ENCODE peak calls at places on chromosomes 7 and 10, in eight cellular contexts. N is AG10803; T is fibroblast of lung; Y is activated T-helper 9 cell treated with anti-CD3 and anti-CD28 coated beads, Interleukin-2, amount 50 U/mL, for 16 hours; H is NCI-H460; Q is GM12865; S is AG09309; D is NCI-H1417. M is an unnamed sample.

GRCh38 chr7:107344799-107345198 is 125.1 kb upstream of the GPR22 start:
- DNase-seq in N (no peak), T (no peak), Y (no peak), H (no peak), Q (no peak), S (no peak), D (no peak), M (no peak)

GRCh38 chr10:102268333-102268999 is 23.1 kb downstream of the GBF1 start:
- DNase-seq in N (peak), T (peak), Y (no peak), H (no peak), Q (peak), S (no peak), D (no peak), M (no peak)

GRCh38 chr7:111568419-111568818 is 6.1 kb upstream of the IMMP2L start:
- DNase-seq in N (no peak), T (no peak), Y (no peak), H (no peak), Q (no peak), S (no peak), D (no peak), M (no peak)

GRCh38 chr10:69466158-69466490 is 14.9 kb downstream of the TSPAN15 start:
- DNase-seq in N (no peak), T (no peak), Y (no peak), H (no peak), Q (no peak), S (no peak), D (no peak), M (no peak)

GRCh38 chr7:45256309-45256708 is 98.7 kb downstream of the RAMP3 start:
- DNase-seq in N (no peak), T (no peak), Y (no peak), H (no peak), Q (no peak), S (no peak), D (no peak), M (no peak)

GRCh38 chr10:80540644-80541143 is 3.0 kb downstream of the SH2D4B start:
- DNase-seq in N (no peak), T (no peak), Y (no peak), H (no peak), Q (peak), S (no peak), D (no peak), M (no peak)

GRCh38 chr7:55522268-55522902 is 49.9 kb downstream of the VOPP1 start:
- DNase-seq in N (no peak), T (no peak), Y (no peak), H (no peak), Q (no peak), S (no peak), D (no peak), M (no peak)

GRCh38 chr7:2526659-2527504 is 7.3 kb downstream of the LFNG start:
- DNase-seq in N (no peak), T (no peak), Y (no peak), H (no peak), Q (no peak), S (no peak), D (no peak), M (no peak)

GRCh38 chr10:79445217-79445707 is at the start of gene ZCCHC24:
- DNase-seq in N (no peak), T (no peak), Y (no peak), H (no peak), Q (peak), S (no peak), D (no peak), M (peak)

GRCh38 chr7:100589341-100589935 is 3.3 kb downstream of the FBXO24 start:
- DNase-seq in N (no peak), T (no peak), Y (no peak), H (no peak), Q (no peak), S (no peak), D (no peak), M (no peak)

GRCh38 chr7:122790558-122790957 is 87.8 kb upstream of the RNF148 start:
- DNase-seq in N (no peak), T (no peak), Y (no peak), H (no peak), Q (no peak), S (no peak), D (peak), M (no peak)

GRCh38 chr7:45136106-45137060 is 21.2 kb upstream of the RAMP3 start:
- DNase-seq in N (peak), T (peak), Y (peak), H (peak), Q (peak), S (peak), D (peak), M (peak)

GRCh38 chr10:642186-642890 is 47.1 kb downstream of the DIP2C start:
- DNase-seq in N (no peak), T (no peak), Y (no peak), H (no peak), Q (no peak), S (no peak), D (no peak), M (no peak)

GRCh38 chr7:13774976-13775375 is 214.5 kb downstream of the ETV1 start:
- DNase-seq in N (no peak), T (peak), Y (no peak), H (no peak), Q (no peak), S (no peak), D (no peak), M (no peak)

GRCh38 chr10:118594392-118595063 is 920 bp downstream of the PRLHR start:
- DNase-seq in N (peak), T (peak), Y (no peak), H (no peak), Q (peak), S (no peak), D (no peak), M (no peak)

GRCh38 chr7:50663396-50664102 is 98.3 kb upstream of the DDC start:
- DNase-seq in N (no peak), T (no peak), Y (no peak), H (no peak), Q (no peak), S (no peak), D (peak), M (no peak)

GRCh38 chr10:21173964-21174669 is 277.0 kb upstream of the NEBL start:
- DNase-seq in N (no peak), T (peak), Y (no peak), H (no peak), Q (peak), S (no peak), D (peak), M (no peak)

GRCh38 chr7:3200504-3200903 is 100.5 kb upstream of the SDK1 start:
- DNase-seq in N (no peak), T (peak), Y (no peak), H (peak), Q (peak), S (no peak), D (peak), M (peak)

GRCh38 chr10:44267007-44267406 is 117.9 kb downstream of the CXCL12 start:
- DNase-seq in N (no peak), T (no peak), Y (no peak), H (no peak), Q (no peak), S (no peak), D (no peak), M (no peak)

GRCh38 chr7:192701-193536 is 548 bp downstream of the FAM20C start:
- DNase-seq in N (peak), T (no peak), Y (no peak), H (no peak), Q (no peak), S (no peak), D (no peak), M (no peak)

GRCh38 chr7:33764752-33765451 is 140.4 kb upstream of the BMPER start:
- DNase-seq in N (peak), T (peak), Y (no peak), H (no peak), Q (no peak), S (no peak), D (no peak), M (peak)

GRCh38 chr7:40733111-40733510 is 598.3 kb downstream of the SUGCT start:
- DNase-seq in N (no peak), T (peak), Y (no peak), H (no peak), Q (no peak), S (no peak), D (no peak), M (no peak)

GRCh38 chr7:107711301-107711700 is 32.6 kb upstream of the CBLL1 start:
- DNase-seq in N (peak), T (peak), Y (no peak), H (no peak), Q (no peak), S (peak), D (peak), M (no peak)

GRCh38 chr7:90769036-90769435 is 172.9 kb downstream of the CDK14 start:
- DNase-seq in N (no peak), T (no peak), Y (no peak), H (no peak), Q (no peak), S (no peak), D (no peak), M (peak)

GRCh38 chr10:3873728-3874461 is 88.9 kb upstream of the KLF6 start:
- DNase-seq in N (peak), T (peak), Y (no peak), H (peak), Q (peak), S (no peak), D (peak), M (peak)

GRCh38 chr10:82150123-82150900 is 275.3 kb downstream of the NRG3 start:
- DNase-seq in N (no peak), T (peak), Y (no peak), H (no peak), Q (peak), S (no peak), D (no peak), M (peak)

GRCh38 chr7:150406565-150407421 is 27.7 kb downstream of the ZNF775 start:
- DNase-seq in N (no peak), T (no peak), Y (no peak), H (no peak), Q (peak), S (no peak), D (no peak), M (peak)

GRCh38 chr7:93156884-93157283 is 8.7 kb upstream of the SAMD9L start:
- DNase-seq in N (peak), T (peak), Y (no peak), H (no peak), Q (no peak), S (no peak), D (no peak), M (no peak)

GRCh38 chr7:19488056-19488455 is 220.8 kb downstream of the POLR1F start:
- DNase-seq in N (no peak), T (no peak), Y (no peak), H (no peak), Q (no peak), S (no peak), D (no peak), M (no peak)

GRCh38 chr7:26860361-26860760 is 4.0 kb downstream of the SKAP2 start:
- DNase-seq in N (no peak), T (no peak), Y (no peak), H (no peak), Q (no peak), S (no peak), D (peak), M (no peak)

GRCh38 chr10:101385866-101386658 is 32.1 kb downstream of the BTRC start:
- DNase-seq in N (no peak), T (no peak), Y (no peak), H (no peak), Q (no peak), S (no peak), D (no peak), M (no peak)

GRCh38 chr7:6637544-6638229 is 569 bp downstream of the ZNF316 start:
- DNase-seq in N (peak), T (peak), Y (peak), H (no peak), Q (peak), S (no peak), D (no peak), M (peak)

GRCh38 chr7:2637505-2638223 is 5.9 kb downstream of the TTYH3 start:
- DNase-seq in N (no peak), T (no peak), Y (no peak), H (no peak), Q (no peak), S (no peak), D (no peak), M (no peak)

GRCh38 chr10:118209215-118209614 is 132.9 kb downstream of the FAM204A start:
- DNase-seq in N (no peak), T (no peak), Y (no peak), H (no peak), Q (no peak), S (no peak), D (no peak), M (no peak)

GRCh38 chr7:29957521-29957920 is 32.1 kb downstream of the SCRN1 start:
- DNase-seq in N (no peak), T (no peak), Y (no peak), H (no peak), Q (no peak), S (no peak), D (no peak), M (no peak)

GRCh38 chr7:134729895-134730294 is 49.5 kb upstream of the CALD1 start:
- DNase-seq in N (peak), T (no peak), Y (no peak), H (no peak), Q (no peak), S (no peak), D (no peak), M (no peak)

M was measured in Karpas-422.